ENCODE peak calls at places on chromosomes 6 and 20, in seven cellular contexts. One of them, this sample, is unnamed.

GRCh38 chr20:43032459-43032858 is 157.2 kb downstream of the PTPRT start:
- DNase-seq in A549: no peak
- DNase-seq in K562: no peak
- DNase-seq in H1: no peak
- DNase-seq in HCT116: no peak
- DNase-seq in GM12878: no peak
- DNase-seq in HepG2: no peak
- DNase-seq in this sample: no peak

GRCh38 chr6:44542401-44543116 is 155.1 kb downstream of the CDC5L start:
- DNase-seq in A549: no peak
- DNase-seq in K562: no peak
- DNase-seq in H1: peak; percentile 46
- DNase-seq in HCT116: no peak
- DNase-seq in GM12878: no peak
- DNase-seq in HepG2: no peak
- DNase-seq in this sample: no peak

GRCh38 chr6:130132286-130132701 is 90.5 kb downstream of the SAMD3 start:
- DNase-seq in A549: no peak
- DNase-seq in K562: no peak
- DNase-seq in H1: no peak
- DNase-seq in HCT116: no peak
- DNase-seq in GM12878: no peak
- DNase-seq in HepG2: no peak
- DNase-seq in this sample: no peak

GRCh38 chr6:149233056-149233715 is 84.3 kb upstream of the TAB2 start:
- DNase-seq in A549: peak; percentile 83
- DNase-seq in K562: peak; percentile 40
- DNase-seq in H1: no peak
- DNase-seq in HCT116: peak; percentile 95
- DNase-seq in GM12878: no peak
- DNase-seq in HepG2: peak; percentile 63
- DNase-seq in this sample: peak; percentile 93

GRCh38 chr6:107646776-107647438 is 157.0 kb downstream of the SOBP start:
- DNase-seq in A549: no peak
- DNase-seq in K562: no peak
- DNase-seq in H1: no peak
- DNase-seq in HCT116: no peak
- DNase-seq in GM12878: no peak
- DNase-seq in HepG2: no peak
- DNase-seq in this sample: no peak

GRCh38 chr20:40962733-40963504 is 65.7 kb upstream of the TOP1 start:
- DNase-seq in A549: peak; percentile 82
- DNase-seq in K562: peak; percentile 80
- DNase-seq in H1: peak; percentile 33
- DNase-seq in HCT116: peak; percentile 51
- DNase-seq in GM12878: no peak
- DNase-seq in HepG2: peak; percentile 72
- DNase-seq in this sample: peak; percentile 44

GRCh38 chr6:170166511-170167122 is 124.3 kb downstream of the DLL1 start:
- DNase-seq in A549: no peak
- DNase-seq in K562: no peak
- DNase-seq in H1: no peak
- DNase-seq in HCT116: no peak
- DNase-seq in GM12878: no peak
- DNase-seq in HepG2: no peak
- DNase-seq in this sample: no peak

GRCh38 chr6:40582892-40583291 is 4.3 kb downstream of the LRFN2 start:
- DNase-seq in A549: no peak
- DNase-seq in K562: no peak
- DNase-seq in H1: no peak
- DNase-seq in HCT116: no peak
- DNase-seq in GM12878: no peak
- DNase-seq in HepG2: no peak
- DNase-seq in this sample: no peak

GRCh38 chr20:62989201-62989601 is 17.6 kb downstream of the BHLHE23 start:
- DNase-seq in A549: no peak
- DNase-seq in K562: no peak
- DNase-seq in H1: no peak
- DNase-seq in HCT116: no peak
- DNase-seq in GM12878: no peak
- DNase-seq in HepG2: no peak
- DNase-seq in this sample: no peak

GRCh38 chr6:2623348-2623747 is 127.4 kb downstream of the MYLK4 start:
- DNase-seq in A549: no peak
- DNase-seq in K562: no peak
- DNase-seq in H1: no peak
- DNase-seq in HCT116: no peak
- DNase-seq in GM12878: no peak
- DNase-seq in HepG2: no peak
- DNase-seq in this sample: no peak

GRCh38 chr6:31727034-31727716 is 1.9 kb downstream of the DDAH2 start:
- DNase-seq in A549: no peak
- DNase-seq in K562: no peak
- DNase-seq in H1: no peak
- DNase-seq in HCT116: no peak
- DNase-seq in GM12878: no peak
- DNase-seq in HepG2: no peak
- DNase-seq in this sample: no peak

GRCh38 chr6:33962186-33962585 is 158.4 kb upstream of the MLN start:
- DNase-seq in A549: no peak
- DNase-seq in K562: no peak
- DNase-seq in H1: no peak
- DNase-seq in HCT116: no peak
- DNase-seq in GM12878: no peak
- DNase-seq in HepG2: no peak
- DNase-seq in this sample: peak; percentile 15

GRCh38 chr6:11538799-11539468 is 1.4 kb downstream of the TMEM170B start:
- DNase-seq in A549: no peak
- DNase-seq in K562: no peak
- DNase-seq in H1: no peak
- DNase-seq in HCT116: no peak
- DNase-seq in GM12878: no peak
- DNase-seq in HepG2: no peak
- DNase-seq in this sample: no peak

GRCh38 chr6:37056112-37056403 is 50.6 kb downstream of the FGD2 start:
- DNase-seq in A549: no peak
- DNase-seq in K562: no peak
- DNase-seq in H1: no peak
- DNase-seq in HCT116: no peak
- DNase-seq in GM12878: no peak
- DNase-seq in HepG2: no peak
- DNase-seq in this sample: no peak

GRCh38 chr6:165008971-165009370 is 300.4 kb downstream of the C6orf118 start:
- DNase-seq in A549: no peak
- DNase-seq in K562: no peak
- DNase-seq in H1: no peak
- DNase-seq in HCT116: no peak
- DNase-seq in GM12878: no peak
- DNase-seq in HepG2: no peak
- DNase-seq in this sample: no peak

GRCh38 chr6:22827760-22828159 is 258.4 kb downstream of the HDGFL1 start:
- DNase-seq in A549: no peak
- DNase-seq in K562: no peak
- DNase-seq in H1: no peak
- DNase-seq in HCT116: no peak
- DNase-seq in GM12878: no peak
- DNase-seq in HepG2: no peak
- DNase-seq in this sample: peak; percentile 28

GRCh38 chr20:59013031-59013951 is 5.9 kb upstream of the TUBB1 start:
- DNase-seq in A549: no peak
- DNase-seq in K562: no peak
- DNase-seq in H1: no peak
- DNase-seq in HCT116: no peak
- DNase-seq in GM12878: no peak
- DNase-seq in HepG2: no peak
- DNase-seq in this sample: no peak

GRCh38 chr20:10637062-10637559 is 36.7 kb downstream of the JAG1 start:
- DNase-seq in A549: no peak
- DNase-seq in K562: no peak
- DNase-seq in H1: no peak
- DNase-seq in HCT116: no peak
- DNase-seq in GM12878: no peak
- DNase-seq in HepG2: no peak
- DNase-seq in this sample: peak; percentile 77

GRCh38 chr6:113570651-113571050 is 286.5 kb upstream of the MARCKS start:
- DNase-seq in A549: no peak
- DNase-seq in K562: no peak
- DNase-seq in H1: no peak
- DNase-seq in HCT116: no peak
- DNase-seq in GM12878: no peak
- DNase-seq in HepG2: no peak
- DNase-seq in this sample: no peak
- TF ChIP-seq CEBPB in A549: no peak
- TF ChIP-seq CEBPB in K562: no peak
- TF ChIP-seq CEBPB in H1: no peak
- TF ChIP-seq CEBPB in HCT116: no peak
- TF ChIP-seq CEBPB in GM12878: no peak
- TF ChIP-seq CEBPB in HepG2: no peak
- TF ChIP-seq CEBPB in this sample: no peak

GRCh38 chr6:77587963-77588362 is 64.9 kb upstream of the MEI4 start:
- DNase-seq in A549: no peak
- DNase-seq in K562: no peak
- DNase-seq in H1: no peak
- DNase-seq in HCT116: no peak
- DNase-seq in GM12878: no peak
- DNase-seq in HepG2: no peak
- DNase-seq in this sample: no peak
- TF ChIP-seq CEBPB in A549: no peak
- TF ChIP-seq CEBPB in K562: no peak
- TF ChIP-seq CEBPB in H1: no peak
- TF ChIP-seq CEBPB in HCT116: no peak
- TF ChIP-seq CEBPB in GM12878: no peak
- TF ChIP-seq CEBPB in HepG2: no peak
- TF ChIP-seq CEBPB in this sample: no peak

GRCh38 chr20:25279403-25279802 is 31.5 kb downstream of the PYGB start:
- DNase-seq in A549: no peak
- DNase-seq in K562: no peak
- DNase-seq in H1: no peak
- DNase-seq in HCT116: no peak
- DNase-seq in GM12878: no peak
- DNase-seq in HepG2: no peak
- DNase-seq in this sample: no peak

GRCh38 chr20:25278636-25279361 is 30.9 kb downstream of the PYGB start:
- DNase-seq in A549: no peak
- DNase-seq in K562: no peak
- DNase-seq in H1: no peak
- DNase-seq in HCT116: no peak
- DNase-seq in GM12878: no peak
- DNase-seq in HepG2: no peak
- DNase-seq in this sample: no peak

GRCh38 chr20:25281541-25281991 is 33.7 kb downstream of the PYGB start:
- DNase-seq in A549: no peak
- DNase-seq in K562: no peak
- DNase-seq in H1: no peak
- DNase-seq in HCT116: no peak
- DNase-seq in GM12878: peak; percentile 64
- DNase-seq in HepG2: no peak
- DNase-seq in this sample: no peak

GRCh38 chr20:25280574-25281535 is 33.0 kb downstream of the PYGB start:
- DNase-seq in A549: no peak
- DNase-seq in K562: no peak
- DNase-seq in H1: no peak
- DNase-seq in HCT116: no peak
- DNase-seq in GM12878: no peak
- DNase-seq in HepG2: no peak
- DNase-seq in this sample: no peak

GRCh38 chr20:25280051-25280573 is 32.2 kb downstream of the PYGB start:
- DNase-seq in A549: no peak
- DNase-seq in K562: no peak
- DNase-seq in H1: no peak
- DNase-seq in HCT116: no peak
- DNase-seq in GM12878: no peak
- DNase-seq in HepG2: no peak
- DNase-seq in this sample: no peak
- TF ChIP-seq CEBPB in A549: no peak
- TF ChIP-seq CEBPB in K562: no peak
- TF ChIP-seq CEBPB in H1: no peak
- TF ChIP-seq CEBPB in HCT116: no peak
- TF ChIP-seq CEBPB in GM12878: no peak
- TF ChIP-seq CEBPB in HepG2: no peak
- TF ChIP-seq CEBPB in this sample: no peak

GRCh38 chr6:17640477-17640917 is 40.4 kb downstream of the FAM8A1 start:
- DNase-seq in A549: no peak
- DNase-seq in K562: no peak
- DNase-seq in H1: no peak
- DNase-seq in HCT116: no peak
- DNase-seq in GM12878: no peak
- DNase-seq in HepG2: no peak
- DNase-seq in this sample: peak; percentile 35
- TF ChIP-seq CEBPB in A549: peak; percentile 21
- TF ChIP-seq CEBPB in K562: peak; percentile 75
- TF ChIP-seq CEBPB in H1: no peak
- TF ChIP-seq CEBPB in HCT116: no peak
- TF ChIP-seq CEBPB in GM12878: no peak
- TF ChIP-seq CEBPB in HepG2: peak; percentile 64
- TF ChIP-seq CEBPB in this sample: peak; percentile 61

DNA sequence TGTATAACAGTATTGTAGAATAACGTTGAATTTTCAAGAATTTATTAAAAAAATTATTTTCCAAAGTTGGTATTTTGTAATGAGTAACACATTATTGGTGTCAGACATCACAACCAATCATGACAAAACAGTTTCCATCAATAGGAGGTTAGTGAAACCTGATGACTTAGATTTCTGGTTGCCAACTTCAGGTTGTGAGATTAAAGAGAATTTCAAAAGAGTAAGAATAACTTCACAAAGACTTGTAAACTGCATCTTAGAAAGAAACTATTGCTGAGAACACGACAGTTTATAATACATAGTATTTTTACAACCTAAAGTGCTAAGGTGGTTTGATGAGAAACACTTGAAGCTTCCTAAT is 159.2 kb upstream of the ARG1 start:
- DNase-seq in A549: no peak
- DNase-seq in K562: no peak
- DNase-seq in H1: no peak
- DNase-seq in HCT116: no peak
- DNase-seq in GM12878: no peak
- DNase-seq in HepG2: no peak
- DNase-seq in this sample: no peak
- TF ChIP-seq CEBPB in A549: no peak
- TF ChIP-seq CEBPB in K562: no peak
- TF ChIP-seq CEBPB in H1: no peak
- TF ChIP-seq CEBPB in HCT116: no peak
- TF ChIP-seq CEBPB in GM12878: no peak
- TF ChIP-seq CEBPB in HepG2: no peak
- TF ChIP-seq CEBPB in this sample: no peak

GRCh38 chr20:57596998-57597939 is 23.0 kb downstream of the ZBP1 start:
- DNase-seq in A549: peak; percentile 75
- DNase-seq in K562: peak; percentile 86
- DNase-seq in H1: no peak
- DNase-seq in HCT116: peak; percentile 8
- DNase-seq in GM12878: no peak
- DNase-seq in HepG2: peak; percentile 43
- DNase-seq in this sample: peak; percentile 17
- TF ChIP-seq CEBPB in A549: no peak
- TF ChIP-seq CEBPB in K562: no peak
- TF ChIP-seq CEBPB in H1: no peak
- TF ChIP-seq CEBPB in HCT116: no peak
- TF ChIP-seq CEBPB in GM12878: no peak
- TF ChIP-seq CEBPB in HepG2: no peak
- TF ChIP-seq CEBPB in this sample: no peak

GRCh38 chr20:8901237-8902025 is 167.5 kb upstream of the PLCB4 start:
- DNase-seq in A549: no peak
- DNase-seq in K562: no peak
- DNase-seq in H1: no peak
- DNase-seq in HCT116: no peak
- DNase-seq in GM12878: no peak
- DNase-seq in HepG2: no peak
- DNase-seq in this sample: no peak
- TF ChIP-seq CEBPB in A549: no peak
- TF ChIP-seq CEBPB in K562: no peak
- TF ChIP-seq CEBPB in H1: no peak
- TF ChIP-seq CEBPB in HCT116: no peak
- TF ChIP-seq CEBPB in GM12878: no peak
- TF ChIP-seq CEBPB in HepG2: no peak
- TF ChIP-seq CEBPB in this sample: no peak

GRCh38 chr6:123393333-123393732 is 243.4 kb downstream of the TRDN start:
- DNase-seq in A549: no peak
- DNase-seq in K562: no peak
- DNase-seq in H1: no peak
- DNase-seq in HCT116: no peak
- DNase-seq in GM12878: no peak
- DNase-seq in HepG2: peak; percentile 6
- DNase-seq in this sample: no peak
- TF ChIP-seq CEBPB in A549: no peak
- TF ChIP-seq CEBPB in K562: no peak
- TF ChIP-seq CEBPB in H1: no peak
- TF ChIP-seq CEBPB in HCT116: no peak
- TF ChIP-seq CEBPB in GM12878: no peak
- TF ChIP-seq CEBPB in HepG2: no peak
- TF ChIP-seq CEBPB in this sample: no peak